ENCODE peak calls at places on chromosome 17, in ten cellular contexts. D, H, K, U, R, S, O, L, Y and J are unnamed samples.

GRCh38 chr17:37770631-37771518 is 26.0 kb upstream of the HNF1B start:
- DNase-seq in R (peak), D (no peak), U (peak), H (peak), K (no peak), O (no peak), Y (no peak), S (no peak), L (peak), J (peak)

GRCh38 chr17:34769049-34769448 is 189.7 kb downstream of the TMEM132E start:
- DNase-seq in D (no peak), L (no peak), O (no peak), K (no peak), Y (no peak), S (no peak), H (no peak), R (no peak), U (no peak), J (no peak)

GRCh38 chr17:15966183-15966878 is 21.4 kb downstream of the ADORA2B start:
- DNase-seq in K (no peak), S (no peak), H (peak), U (peak), L (peak), Y (no peak), O (no peak), R (peak), D (no peak), J (peak)

GRCh38 chr17:57810740-57811632 is 38.9 kb downstream of the MRPS23 start:
- DNase-seq in S (no peak), L (peak), D (peak), R (peak), U (peak), O (peak), K (peak), Y (no peak), H (peak), J (peak)

GRCh38 chr17:43878260-43879082 is 28.9 kb downstream of the MPP2 start:
- DNase-seq in O (peak), D (peak), U (peak), K (peak), R (peak), Y (peak), L (peak), S (peak), H (peak), J (peak)

GRCh38 chr17:51612692-51613091 is 352.3 kb downstream of the UTP18 start:
- DNase-seq in S (no peak), O (no peak), H (no peak), K (no peak), Y (no peak), L (no peak), D (no peak), U (no peak), R (no peak), J (no peak)

GRCh38 chr17:39666231-39666600 is 1.1 kb downstream of the TCAP start:
- DNase-seq in S (no peak), L (no peak), H (no peak), R (no peak), K (no peak), U (no peak), D (no peak), O (no peak), Y (no peak), J (no peak)

GRCh38 chr17:32584792-32585191 is 98.0 kb downstream of the CDK5R1 start:
- DNase-seq in O (no peak), H (no peak), D (peak), L (no peak), R (no peak), S (no peak), K (no peak), Y (no peak), U (no peak), J (no peak)

GRCh38 chr17:57422574-57423164 is 166.3 kb downstream of the MSI2 start:
- DNase-seq in R (peak), U (no peak), L (no peak), K (peak), O (no peak), Y (no peak), H (no peak), S (no peak), D (no peak), J (no peak)

GRCh38 chr17:38925263-38925995 is at the start of gene LASP1NB:
- DNase-seq in L (no peak), U (no peak), O (peak), K (peak), S (no peak), Y (no peak), H (no peak), D (no peak), R (peak), J (no peak)

GRCh38 chr17:66830451-66830850 is 4.5 kb upstream of the CACNG5 start:
- DNase-seq in H (no peak), Y (no peak), R (no peak), D (no peak), S (no peak), K (no peak), L (no peak), U (no peak), O (no peak), J (no peak)

GRCh38 chr17:62187681-62188080 is 122.6 kb upstream of the MED13 start:
- DNase-seq in O (no peak), Y (no peak), K (no peak), U (peak), S (no peak), R (peak), H (peak), L (no peak), D (peak), J (no peak)

GRCh38 chr17:82370471-82371332 is 863 bp upstream of the UTS2R start:
- DNase-seq in R (no peak), H (no peak), D (no peak), K (no peak), Y (no peak), U (no peak), L (peak), S (no peak), O (no peak), J (no peak)

GRCh38 chr17:7881655-7882054 is 6.9 kb upstream of the CHD3 start:
- DNase-seq in Y (no peak), R (no peak), L (no peak), S (no peak), D (no peak), H (peak), O (no peak), K (no peak), U (no peak), J (no peak)

GRCh38 chr17:76152580-76152979 is 11.5 kb upstream of the FOXJ1 start:
- DNase-seq in K (no peak), Y (no peak), H (no peak), S (no peak), D (no peak), R (no peak), O (no peak), L (no peak), U (no peak), J (no peak)

GRCh38 chr17:73786286-73786743 is 142.1 kb upstream of the SDK2 start:
- DNase-seq in O (no peak), D (no peak), R (no peak), H (peak), U (no peak), K (no peak), S (no peak), L (peak), Y (no peak), J (no peak)

GRCh38 chr17:82503094-82503727 is 16.3 kb upstream of the FOXK2 start:
- DNase-seq in K (no peak), D (no peak), O (no peak), S (no peak), Y (no peak), H (no peak), R (no peak), L (no peak), U (no peak), J (no peak)

GRCh38 chr17:8726951-8727555 is 17.6 kb downstream of the CCDC42 start:
- DNase-seq in D (no peak), R (no peak), O (no peak), L (no peak), Y (no peak), U (no peak), K (no peak), S (no peak), H (peak), J (no peak)

GRCh38 chr17:35361027-35361426 is 12.4 kb downstream of the SLFN11 start:
- DNase-seq in H (no peak), D (no peak), R (no peak), U (no peak), L (no peak), Y (no peak), O (no peak), K (no peak), S (no peak), J (no peak)

GRCh38 chr17:47978324-47978723 is 7.4 kb downstream of the CDK5RAP3 start:
- DNase-seq in K (peak), S (no peak), Y (no peak), O (peak), L (peak), D (peak), H (peak), R (peak), U (peak), J (no peak)

GRCh38 chr17:7260601-7261376 is 1.5 kb downstream of the CLDN7 start:
- DNase-seq in R (no peak), D (no peak), U (peak), K (no peak), O (no peak), L (peak), H (peak), S (no peak), Y (no peak), J (no peak)

GRCh38 chr17:32235588-32235987 is 30.0 kb upstream of the RHBDL3 start:
- DNase-seq in R (no peak), U (no peak), S (no peak), L (no peak), Y (no peak), O (no peak), D (no peak), K (no peak), H (no peak), J (no peak)

DNA sequence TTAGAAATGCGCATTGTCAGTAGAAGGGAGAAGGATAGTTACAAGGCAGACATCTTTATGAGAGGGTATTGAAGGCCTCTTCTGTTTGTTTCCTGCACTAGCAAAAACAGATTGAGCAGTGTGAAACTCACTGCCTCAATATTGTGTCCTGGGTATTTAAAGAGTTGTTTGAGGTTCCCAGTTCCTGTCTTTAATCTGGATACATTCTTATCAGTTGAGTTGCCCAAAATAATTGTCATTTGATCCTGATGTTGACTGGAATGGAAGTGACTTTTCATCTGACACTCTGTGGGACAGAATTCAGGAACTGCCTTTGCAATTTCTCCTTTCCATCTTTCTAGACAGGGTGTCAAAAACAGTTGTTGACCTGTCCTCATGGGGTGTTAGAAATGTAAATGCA is 1.7 kb downstream of the ATP6V0A1 start:
- DNase-seq in R (no peak), K (no peak), U (no peak), Y (no peak), H (no peak), O (no peak), D (no peak), S (no peak), L (no peak), J (no peak)
- H3K4me3 ChIP-seq in R (peak), K (peak), U (no peak), Y (peak), H (peak), O (peak), D (peak), S (no peak), L (no peak), J (peak)

GRCh38 chr17:65093930-65094329 is 37.4 kb upstream of the GNA13 start:
- DNase-seq in K (no peak), R (no peak), S (no peak), H (no peak), Y (no peak), L (no peak), D (no peak), O (no peak), U (no peak), J (no peak)
- TF ChIP-seq CTCF in K (no peak), R (peak), S (no peak), H (no peak), Y (no peak), L (no peak), D (peak), O (no peak), U (no peak), J (peak)

GRCh38 chr17:63431939-63432804 is 13.9 kb downstream of the CYB561 start:
- DNase-seq in U (no peak), H (peak), K (no peak), O (peak), L (peak), S (no peak), R (peak), D (no peak), Y (no peak), J (peak)
- H3K4me3 ChIP-seq in U (no peak), H (no peak), K (no peak), O (no peak), L (no peak), S (no peak), R (no peak), D (no peak), Y (no peak), J (no peak)

DNA sequence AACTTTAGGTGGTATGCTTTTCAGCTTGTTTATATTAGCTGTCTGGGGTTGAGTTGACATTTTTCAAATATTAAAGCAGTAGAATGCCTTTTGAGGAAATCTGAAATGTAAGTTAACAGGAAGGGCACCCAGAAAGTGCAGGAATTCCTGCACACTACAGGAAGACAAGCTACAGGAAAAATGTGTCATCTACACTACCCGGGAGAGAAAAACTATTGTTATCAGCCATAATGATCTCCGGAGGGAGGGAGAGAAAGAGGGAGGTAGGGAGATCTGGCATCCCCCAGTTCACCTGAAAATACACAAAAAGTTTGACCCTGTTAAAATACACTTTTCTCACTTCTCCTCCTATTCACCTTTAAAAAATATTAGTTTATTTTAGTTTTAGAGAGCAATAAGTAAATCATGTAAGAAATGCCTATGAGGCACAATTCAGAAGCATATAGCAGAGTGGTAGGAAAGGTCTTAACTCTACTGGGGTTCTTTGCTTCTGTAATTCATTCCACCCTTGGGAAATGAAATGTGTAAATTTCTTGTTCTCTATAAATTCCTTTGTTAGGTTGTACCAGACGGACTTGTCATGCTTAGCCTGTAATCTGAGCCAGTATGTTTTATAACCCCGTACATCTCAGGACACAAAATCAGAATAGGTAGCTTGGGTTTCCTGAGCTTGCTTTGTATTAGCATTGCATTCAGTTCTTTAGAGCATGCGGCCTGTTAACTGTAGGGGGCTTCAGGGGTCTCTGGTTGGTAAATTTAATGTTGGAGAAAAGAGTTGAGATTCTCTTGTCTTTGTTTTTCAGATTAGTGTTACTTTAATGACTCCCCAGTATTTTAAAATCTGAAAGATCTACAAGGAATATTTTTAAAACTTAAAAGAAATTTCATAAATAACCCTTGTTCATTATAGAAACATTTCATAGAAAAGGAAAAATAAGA is 3.3 kb downstream of the MAP2K6 start:
- DNase-seq in Y (no peak), H (no peak), R (no peak), S (no peak), L (no peak), D (no peak), U (no peak), O (no peak), K (no peak), J (no peak)
- TF ChIP-seq CTCF in Y (no peak), H (no peak), R (no peak), S (no peak), L (no peak), D (no peak), U (no peak), O (no peak), K (no peak), J (no peak)

GRCh38 chr17:55265434-55266021 is 768 bp downstream of the HLF start:
- DNase-seq in Y (no peak), S (no peak), K (peak), O (peak), H (no peak), L (no peak), R (no peak), U (no peak), D (no peak), J (no peak)
- H3K4me3 ChIP-seq in Y (peak), S (peak), K (peak), O (peak), H (peak), L (peak), R (no peak), U (peak), D (peak), J (peak)